ENCODE peak calls at places on chromosome 21, in ten cellular contexts. U, Y, T, Z, X, E, L, K, H and V are unnamed samples.
A peak's percentile ranks its signal among the peaks of the same experiment; 100 is the strongest.

GRCh38 chr21:42991992-42992740 is 17.8 kb downstream of the PKNOX1 start:
- DNase-seq in H (no peak), L (no peak), X (peak; percentile 87), T (peak; percentile 89), K (peak; percentile 74), E (peak; percentile 73), Z (peak; percentile 56), U (peak; percentile 37), Y (peak; percentile 45), V (peak; percentile 87)

GRCh38 chr21:32381571-32381970 is 11.2 kb downstream of the URB1 start:
- DNase-seq in L (no peak), Z (no peak), U (no peak), E (no peak), X (no peak), K (no peak), H (no peak), T (peak; percentile 44), Y (no peak), V (no peak)

GRCh38 chr21:41156128-41156527 is 11.8 kb upstream of the BACE2 start:
- DNase-seq in Z (no peak), Y (no peak), E (no peak), U (peak; percentile 82), X (no peak), L (no peak), H (no peak), T (no peak), K (no peak), V (no peak)

GRCh38 chr21:27047331-27048314 is 80.7 kb upstream of the ADAMTS5 start:
- DNase-seq in T (no peak), Y (no peak), K (no peak), X (no peak), Z (no peak), L (no peak), H (no peak), E (no peak), U (no peak), V (no peak)

GRCh38 chr21:32329331-32329730 is 30.7 kb downstream of the MRAP start:
- DNase-seq in U (no peak), X (no peak), Z (no peak), L (no peak), H (no peak), T (peak; percentile 90), K (no peak), Y (no peak), E (no peak), V (peak; percentile 18)

GRCh38 chr21:42233067-42233981 is 14.4 kb downstream of the ABCG1 start:
- DNase-seq in L (peak; percentile 62), Z (peak; percentile 84), X (peak; percentile 88), E (no peak), H (peak; percentile 21), Y (peak; percentile 97), T (no peak), U (peak; percentile 76), K (peak; percentile 84), V (peak; percentile 81)

GRCh38 chr21:25977068-25977611 is 193.4 kb downstream of the APP start:
- DNase-seq in K (no peak), Z (no peak), Y (no peak), X (no peak), U (no peak), E (no peak), H (no peak), T (no peak), L (no peak), V (no peak)

GRCh38 chr21:39670741-39671140 is 58.0 kb downstream of the B3GALT5 start:
- DNase-seq in Y (no peak), U (no peak), L (no peak), Z (no peak), K (no peak), X (no peak), H (no peak), T (peak; percentile 8), E (no peak), V (no peak)

GRCh38 chr21:38930065-38930464 is 124.3 kb downstream of the ETS2 start:
- DNase-seq in E (no peak), L (no peak), K (no peak), Y (no peak), X (no peak), H (no peak), Z (no peak), T (no peak), U (no peak), V (no peak)

GRCh38 chr21:35084869-35085268 is 35.8 kb upstream of the RUNX1 start:
- DNase-seq in E (no peak), H (peak; percentile 33), Z (no peak), X (no peak), Y (no peak), U (no peak), T (peak; percentile 99), L (no peak), K (no peak), V (peak; percentile 72)

GRCh38 chr21:16196521-16197208 is 466.9 kb downstream of the USP25 start:
- DNase-seq in T (peak; percentile 41), X (no peak), L (no peak), Z (no peak), H (no peak), U (no peak), E (no peak), K (no peak), Y (no peak), V (peak; percentile 46)

GRCh38 chr21:40421121-40421520 is 425.8 kb downstream of the DSCAM start:
- DNase-seq in U (no peak), X (no peak), H (no peak), T (no peak), L (no peak), K (no peak), Z (no peak), Y (no peak), E (no peak), V (no peak)

DNA sequence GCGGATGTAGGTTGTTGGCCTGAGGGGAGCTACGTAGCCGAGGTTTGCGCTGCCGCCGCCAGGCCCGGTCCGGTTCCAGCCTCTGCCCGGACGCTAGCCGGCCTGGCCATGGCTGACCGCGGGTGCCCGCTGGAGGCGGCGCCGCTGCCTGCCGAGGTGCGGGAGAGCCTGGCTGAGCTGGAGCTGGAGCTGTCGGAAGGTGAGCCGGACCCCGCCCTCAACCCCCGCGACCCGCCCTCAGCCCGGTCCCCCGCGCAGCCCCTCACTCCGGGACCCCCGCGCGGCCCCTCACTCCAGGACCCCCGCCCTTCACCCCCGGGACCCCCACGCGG is 299 bp downstream of the DIP2A start:
- DNase-seq in X (no peak), E (no peak), T (no peak), Z (no peak), U (no peak), K (no peak), L (no peak), Y (no peak), H (no peak), V (no peak)
- H3K4me1 ChIP-seq in X (peaks cover 19% of the 10 kb centered on the region), E (peaks cover 6% of the 10 kb centered on the region), T (peaks cover 32% of the 10 kb centered on the region), Z (peaks cover 43% of the 10 kb centered on the region), U (peaks cover 10% of the 10 kb centered on the region), K (peaks cover 88% of the 10 kb centered on the region), L (peaks cover 38% of the 10 kb centered on the region), Y (peaks cover 19% of the 10 kb centered on the region), H (peaks cover 12% of the 10 kb centered on the region), V (peaks cover 34% of the 10 kb centered on the region)

GRCh38 chr21:29075706-29076447 is 2.4 kb upstream of the CCT8 start:
- DNase-seq in H (no peak), E (no peak), X (no peak), Z (no peak), U (no peak), T (peak; percentile 19), K (no peak), Y (no peak), L (no peak), V (no peak)
- H3K4me1 ChIP-seq in H (peaks cover 12% of the 10 kb centered on the region), E (peaks cover 9% of the 10 kb centered on the region), X (peaks cover 10% of the 10 kb centered on the region), Z (peaks cover 44% of the 10 kb centered on the region), U (no peaks in the 10 kb centered on the region), T (peaks cover 38% of the 10 kb centered on the region), K (peaks cover 56% of the 10 kb centered on the region), Y (peaks cover 50% of the 10 kb centered on the region), L (peaks cover 28% of the 10 kb centered on the region), V (peaks cover 11% of the 10 kb centered on the region)

DNA sequence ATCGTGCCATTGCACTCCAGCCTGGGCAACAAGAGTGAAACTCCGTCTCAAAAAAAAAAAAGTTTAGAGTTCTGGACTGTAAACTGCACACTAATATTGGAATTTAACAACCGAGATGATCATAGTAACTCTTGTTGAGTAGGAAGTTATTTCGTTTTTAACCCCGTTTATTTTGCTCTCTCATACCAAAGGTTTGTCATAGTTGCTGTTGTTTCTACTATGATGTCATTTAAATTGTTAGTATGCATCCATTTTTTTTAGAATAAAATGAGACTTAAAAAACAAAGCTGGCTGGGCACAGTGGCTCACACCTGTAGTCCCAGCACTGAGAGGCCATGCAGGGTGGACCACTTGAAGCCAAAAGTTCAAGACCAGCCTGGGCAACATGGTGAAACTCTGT is 49.3 kb downstream of the DOP1B start:
- DNase-seq in Z (no peak), L (no peak), Y (no peak), X (no peak), T (no peak), K (no peak), U (no peak), E (no peak), H (no peak), V (no peak)
- H3K4me1 ChIP-seq in Z (no peaks in the 10 kb centered on the region), L (peaks cover 7% of the 10 kb centered on the region), Y (no peaks in the 10 kb centered on the region), X (no peaks in the 10 kb centered on the region), T (peaks cover 62% of the 10 kb centered on the region), K (peaks cover 24% of the 10 kb centered on the region), U (no peaks in the 10 kb centered on the region), E (no peaks in the 10 kb centered on the region), H (peaks cover 46% of the 10 kb centered on the region), V (peaks cover 4% of the 10 kb centered on the region)

GRCh38 chr21:29313662-29314408 is 15.1 kb downstream of the BACH1 start:
- DNase-seq in T (no peak), U (no peak), X (no peak), Z (no peak), H (no peak), Y (no peak), E (no peak), L (no peak), K (no peak), V (no peak)

GRCh38 chr21:29316806-29317205 is 18.1 kb downstream of the BACH1 start:
- DNase-seq in K (no peak), X (no peak), L (no peak), E (no peak), T (no peak), Y (no peak), Z (no peak), U (no peak), H (no peak), V (no peak)

GRCh38 chr21:29318354-29318753 is 19.6 kb downstream of the BACH1 start:
- DNase-seq in U (no peak), K (no peak), T (peak; percentile 45), Y (no peak), L (no peak), X (peak; percentile 57), Z (no peak), H (no peak), E (no peak), V (no peak)

GRCh38 chr21:29316029-29316742 is 17.5 kb downstream of the BACH1 start:
- DNase-seq in Z (no peak), X (no peak), Y (no peak), U (no peak), T (no peak), L (no peak), E (no peak), K (no peak), H (no peak), V (no peak)

DNA sequence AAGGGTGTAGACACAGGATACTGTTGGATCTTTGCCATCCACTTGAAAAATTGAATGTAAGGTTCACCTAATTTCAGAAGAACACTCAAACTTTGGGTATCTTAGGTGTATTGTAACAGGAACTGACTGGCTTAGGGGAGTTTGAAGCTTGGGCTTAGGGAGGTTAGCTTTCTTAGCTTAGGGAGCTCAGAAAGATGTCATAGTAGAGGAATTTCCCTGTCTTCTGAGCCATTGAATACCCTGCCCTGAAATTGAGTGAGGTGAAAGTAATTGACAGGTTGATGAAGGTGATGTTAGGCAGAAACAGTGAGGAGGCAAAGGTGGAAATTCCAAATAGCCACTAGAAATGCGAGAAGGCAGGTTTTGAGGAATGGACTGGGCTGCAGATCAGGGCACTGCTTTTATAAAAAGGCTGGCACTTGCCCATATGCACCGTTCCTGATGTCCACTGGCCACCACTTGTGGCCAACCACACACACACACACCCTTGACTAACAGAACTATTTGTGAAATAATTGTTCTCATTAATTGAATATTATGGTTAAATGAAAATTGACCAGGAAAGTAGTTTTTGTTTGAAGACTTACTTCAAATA is 16.5 kb downstream of the BACH1 start:
- DNase-seq in Z (no peak), X (no peak), U (no peak), L (no peak), E (no peak), H (no peak), Y (no peak), K (no peak), T (peak; percentile 9), V (no peak)
- H3K4me1 ChIP-seq in Z (peaks cover 65% of the 10 kb centered on the region), X (peaks cover 12% of the 10 kb centered on the region), U (no peaks in the 10 kb centered on the region), L (peaks cover 15% of the 10 kb centered on the region), E (peaks cover 14% of the 10 kb centered on the region), H (peaks cover 29% of the 10 kb centered on the region), Y (no peaks in the 10 kb centered on the region), K (peaks cover 78% of the 10 kb centered on the region), T (peaks cover 29% of the 10 kb centered on the region), V (no peaks in the 10 kb centered on the region)